ENCODE peak calls at places on chromosomes 12 and 14, in seven cellular contexts. One of them, this sample, is unnamed.

GRCh38 chr14:94392510-94392935 is 4.1 kb upstream of the SERPINA1 start:
- DNase-seq in HepG2: peak
- DNase-seq in body of pancreas: peak
- DNase-seq in GM12892: no peak
- DNase-seq in IMR-90: peak
- DNase-seq in transverse colon: no peak
- DNase-seq in right lobe of liver: peak
- DNase-seq in this sample: no peak

GRCh38 chr12:124686885-124687694 is 119.7 kb upstream of the NCOR2 start:
- DNase-seq in HepG2: no peak
- DNase-seq in body of pancreas: no peak
- DNase-seq in GM12892: no peak
- DNase-seq in IMR-90: no peak
- DNase-seq in transverse colon: no peak
- DNase-seq in right lobe of liver: no peak
- DNase-seq in this sample: no peak

GRCh38 chr12:67425394-67425793 is 156.2 kb downstream of the CAND1 start:
- DNase-seq in HepG2: no peak
- DNase-seq in body of pancreas: peak
- DNase-seq in GM12892: no peak
- DNase-seq in IMR-90: no peak
- DNase-seq in transverse colon: peak
- DNase-seq in right lobe of liver: no peak
- DNase-seq in this sample: no peak

GRCh38 chr12:104598342-104599271 is 141.9 kb downstream of the CHST11 start:
- DNase-seq in HepG2: no peak
- DNase-seq in body of pancreas: peak
- DNase-seq in GM12892: no peak
- DNase-seq in IMR-90: no peak
- DNase-seq in transverse colon: no peak
- DNase-seq in right lobe of liver: no peak
- DNase-seq in this sample: peak

GRCh38 chr12:79326225-79326624 is 364.5 kb downstream of the PAWR start:
- DNase-seq in HepG2: no peak
- DNase-seq in body of pancreas: no peak
- DNase-seq in GM12892: no peak
- DNase-seq in IMR-90: no peak
- DNase-seq in transverse colon: no peak
- DNase-seq in right lobe of liver: no peak
- DNase-seq in this sample: no peak

GRCh38 chr12:99686142-99686541 is 38.6 kb downstream of the GARIN6 start:
- DNase-seq in HepG2: no peak
- DNase-seq in body of pancreas: no peak
- DNase-seq in GM12892: no peak
- DNase-seq in IMR-90: no peak
- DNase-seq in transverse colon: no peak
- DNase-seq in right lobe of liver: no peak
- DNase-seq in this sample: no peak

GRCh38 chr14:66511849-66512248 is 3.9 kb downstream of the GPHN start:
- DNase-seq in HepG2: no peak
- DNase-seq in body of pancreas: no peak
- DNase-seq in GM12892: no peak
- DNase-seq in IMR-90: no peak
- DNase-seq in transverse colon: no peak
- DNase-seq in right lobe of liver: no peak
- DNase-seq in this sample: no peak

GRCh38 chr14:70080081-70080480 is 108.7 kb downstream of the SLC8A3 start:
- DNase-seq in HepG2: no peak
- DNase-seq in body of pancreas: no peak
- DNase-seq in GM12892: no peak
- DNase-seq in IMR-90: no peak
- DNase-seq in transverse colon: no peak
- DNase-seq in right lobe of liver: no peak
- DNase-seq in this sample: no peak

GRCh38 chr12:25830456-25830855 is 128.0 kb upstream of the RASSF8 start:
- DNase-seq in HepG2: no peak
- DNase-seq in body of pancreas: no peak
- DNase-seq in GM12892: no peak
- DNase-seq in IMR-90: no peak
- DNase-seq in transverse colon: no peak
- DNase-seq in right lobe of liver: no peak
- DNase-seq in this sample: no peak

GRCh38 chr12:43964966-43965365 is 129.1 kb downstream of the TMEM117 start:
- DNase-seq in HepG2: peak
- DNase-seq in body of pancreas: no peak
- DNase-seq in GM12892: no peak
- DNase-seq in IMR-90: peak
- DNase-seq in transverse colon: no peak
- DNase-seq in right lobe of liver: no peak
- DNase-seq in this sample: no peak

GRCh38 chr12:129750426-129750825 is 153.4 kb downstream of the TMEM132D start:
- DNase-seq in HepG2: no peak
- DNase-seq in body of pancreas: no peak
- DNase-seq in GM12892: no peak
- DNase-seq in IMR-90: no peak
- DNase-seq in transverse colon: no peak
- DNase-seq in right lobe of liver: no peak
- DNase-seq in this sample: no peak

GRCh38 chr14:50835280-50835679 is 4.3 kb upstream of the NIN start:
- DNase-seq in HepG2: peak
- DNase-seq in body of pancreas: no peak
- DNase-seq in GM12892: no peak
- DNase-seq in IMR-90: peak
- DNase-seq in transverse colon: no peak
- DNase-seq in right lobe of liver: no peak
- DNase-seq in this sample: no peak

GRCh38 chr14:65840786-65841185 is 428.3 kb downstream of the FUT8 start:
- DNase-seq in HepG2: no peak
- DNase-seq in body of pancreas: no peak
- DNase-seq in GM12892: no peak
- DNase-seq in IMR-90: peak
- DNase-seq in transverse colon: no peak
- DNase-seq in right lobe of liver: no peak
- DNase-seq in this sample: no peak

GRCh38 chr12:124520258-124520657 is 47.2 kb downstream of the NCOR2 start:
- DNase-seq in HepG2: peak
- DNase-seq in body of pancreas: peak
- DNase-seq in GM12892: no peak
- DNase-seq in IMR-90: peak
- DNase-seq in transverse colon: peak
- DNase-seq in right lobe of liver: peak
- DNase-seq in this sample: no peak

GRCh38 chr12:57808351-57808750 is 10.2 kb downstream of the AVIL start:
- DNase-seq in HepG2: no peak
- DNase-seq in body of pancreas: no peak
- DNase-seq in GM12892: no peak
- DNase-seq in IMR-90: no peak
- DNase-seq in transverse colon: no peak
- DNase-seq in right lobe of liver: no peak
- DNase-seq in this sample: no peak

GRCh38 chr12:52442600-52443061 is 8.5 kb upstream of the KRT75 start:
- DNase-seq in HepG2: no peak
- DNase-seq in body of pancreas: peak
- DNase-seq in GM12892: no peak
- DNase-seq in IMR-90: peak
- DNase-seq in transverse colon: no peak
- DNase-seq in right lobe of liver: no peak
- DNase-seq in this sample: no peak

GRCh38 chr12:53750812-53751335 is 905 bp downstream of the CISTR start:
- DNase-seq in HepG2: no peak
- DNase-seq in body of pancreas: peak
- DNase-seq in GM12892: peak
- DNase-seq in IMR-90: peak
- DNase-seq in transverse colon: peak
- DNase-seq in right lobe of liver: no peak
- DNase-seq in this sample: no peak

DNA sequence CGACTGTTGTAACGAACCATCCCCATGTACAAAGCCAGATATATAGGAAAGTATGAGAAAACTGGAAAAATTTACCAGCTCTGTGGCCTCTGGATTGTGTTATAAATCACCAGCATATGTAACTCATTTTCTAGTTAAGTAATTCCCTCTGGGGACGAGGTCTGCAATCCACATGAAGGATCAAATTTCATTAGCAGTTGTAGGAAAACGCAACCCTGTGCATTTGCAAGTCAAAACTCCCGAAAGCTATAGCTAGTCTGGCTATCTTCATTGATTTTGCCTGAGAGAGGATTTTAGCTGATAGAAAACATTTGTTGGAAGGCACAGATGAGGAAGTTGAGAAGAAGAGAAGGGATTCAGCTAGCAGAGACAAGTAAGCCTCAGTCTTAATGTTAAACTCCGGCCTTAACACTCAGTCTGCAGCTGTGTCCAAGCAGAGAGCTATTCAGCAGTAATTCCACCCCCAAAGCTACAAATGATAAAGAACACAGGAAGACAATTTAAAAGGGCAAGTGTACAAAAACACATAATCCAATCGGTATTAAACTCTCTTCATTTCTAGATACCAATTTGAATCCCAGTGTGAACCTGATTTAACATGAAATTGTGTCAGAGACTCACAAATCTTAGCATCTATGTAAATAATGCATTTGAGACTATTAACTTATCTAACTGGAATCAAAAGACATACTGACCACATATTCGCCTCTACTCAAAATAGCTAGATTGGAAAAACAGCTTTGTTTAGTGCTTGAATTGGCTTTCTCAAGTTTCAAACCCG is 54.2 kb upstream of the CERS5 start:
- DNase-seq in HepG2: no peak
- DNase-seq in body of pancreas: peak
- DNase-seq in GM12892: no peak
- DNase-seq in IMR-90: peak
- DNase-seq in transverse colon: no peak
- DNase-seq in right lobe of liver: no peak
- DNase-seq in this sample: no peak
- TF ChIP-seq POLR2A in HepG2: no peak
- TF ChIP-seq POLR2A in body of pancreas: no peak
- TF ChIP-seq POLR2A in GM12892: peak
- TF ChIP-seq POLR2A in IMR-90: peak
- TF ChIP-seq POLR2A in transverse colon: no peak
- TF ChIP-seq POLR2A in right lobe of liver: no peak
- TF ChIP-seq POLR2A in this sample: no peak

DNA sequence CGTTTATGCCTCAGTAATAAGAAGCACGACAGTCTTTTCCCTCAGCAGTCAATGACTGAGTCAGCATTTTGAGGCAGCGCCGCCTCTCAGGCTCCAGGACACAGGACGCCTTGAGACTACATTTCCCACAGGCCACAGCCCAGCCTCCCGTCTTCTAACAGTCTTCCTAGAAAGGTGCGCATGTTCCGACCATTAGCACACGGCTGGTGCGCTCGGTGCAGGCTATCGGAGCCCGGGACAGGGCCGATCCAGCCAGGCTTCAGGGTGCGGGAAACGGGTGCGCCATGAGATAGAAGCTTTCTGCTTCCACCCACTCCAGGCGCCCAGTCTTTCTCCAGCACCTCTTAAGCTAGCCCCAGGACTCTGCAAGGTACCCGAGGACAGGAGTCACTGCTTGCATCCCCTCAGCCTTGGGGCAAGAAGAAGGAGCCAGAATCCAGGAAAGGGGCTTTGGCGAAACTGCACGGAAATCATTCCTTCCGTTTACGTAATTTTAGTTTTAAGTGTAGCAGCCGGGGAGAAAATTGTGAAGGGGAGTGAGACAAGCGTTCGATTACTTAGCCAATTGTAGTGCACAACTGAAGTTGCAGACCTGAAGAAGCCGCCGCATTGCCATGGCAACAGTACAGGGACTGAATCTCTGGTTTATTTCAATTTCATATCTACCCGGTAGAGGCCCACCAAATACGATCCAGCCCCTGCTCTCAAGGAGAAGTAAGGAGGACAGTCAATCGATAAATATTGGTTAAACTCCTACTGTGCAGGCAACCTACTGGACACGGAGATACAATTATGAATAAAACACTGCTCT is 53.9 kb downstream of the ZNF641 start:
- DNase-seq in HepG2: no peak
- DNase-seq in body of pancreas: peak
- DNase-seq in GM12892: no peak
- DNase-seq in IMR-90: peak
- DNase-seq in transverse colon: peak
- DNase-seq in right lobe of liver: peak
- DNase-seq in this sample: peak
- TF ChIP-seq POLR2A in HepG2: no peak
- TF ChIP-seq POLR2A in body of pancreas: peak
- TF ChIP-seq POLR2A in GM12892: no peak
- TF ChIP-seq POLR2A in IMR-90: no peak
- TF ChIP-seq POLR2A in transverse colon: no peak
- TF ChIP-seq POLR2A in right lobe of liver: peak
- TF ChIP-seq POLR2A in this sample: no peak

GRCh38 chr12:27460471-27460978 is 14.0 kb downstream of the SMCO2 start:
- DNase-seq in HepG2: no peak
- DNase-seq in body of pancreas: no peak
- DNase-seq in GM12892: no peak
- DNase-seq in IMR-90: peak
- DNase-seq in transverse colon: peak
- DNase-seq in right lobe of liver: no peak
- DNase-seq in this sample: no peak

GRCh38 chr12:27462851-27463250 is 16.3 kb downstream of the SMCO2 start:
- DNase-seq in HepG2: no peak
- DNase-seq in body of pancreas: no peak
- DNase-seq in GM12892: no peak
- DNase-seq in IMR-90: no peak
- DNase-seq in transverse colon: no peak
- DNase-seq in right lobe of liver: no peak
- DNase-seq in this sample: no peak

GRCh38 chr12:27467641-27468040 is 21.1 kb downstream of the SMCO2 start:
- DNase-seq in HepG2: no peak
- DNase-seq in body of pancreas: no peak
- DNase-seq in GM12892: no peak
- DNase-seq in IMR-90: no peak
- DNase-seq in transverse colon: no peak
- DNase-seq in right lobe of liver: no peak
- DNase-seq in this sample: no peak

GRCh38 chr12:27463826-27464554 is 17.5 kb downstream of the SMCO2 start:
- DNase-seq in HepG2: no peak
- DNase-seq in body of pancreas: peak
- DNase-seq in GM12892: no peak
- DNase-seq in IMR-90: peak
- DNase-seq in transverse colon: no peak
- DNase-seq in right lobe of liver: no peak
- DNase-seq in this sample: no peak

GRCh38 chr12:27462151-27462694 is 15.7 kb downstream of the SMCO2 start:
- DNase-seq in HepG2: no peak
- DNase-seq in body of pancreas: no peak
- DNase-seq in GM12892: no peak
- DNase-seq in IMR-90: peak
- DNase-seq in transverse colon: no peak
- DNase-seq in right lobe of liver: no peak
- DNase-seq in this sample: no peak
- TF ChIP-seq POLR2A in HepG2: no peak
- TF ChIP-seq POLR2A in body of pancreas: no peak
- TF ChIP-seq POLR2A in GM12892: no peak
- TF ChIP-seq POLR2A in IMR-90: no peak
- TF ChIP-seq POLR2A in transverse colon: no peak
- TF ChIP-seq POLR2A in right lobe of liver: no peak
- TF ChIP-seq POLR2A in this sample: no peak

DNA sequence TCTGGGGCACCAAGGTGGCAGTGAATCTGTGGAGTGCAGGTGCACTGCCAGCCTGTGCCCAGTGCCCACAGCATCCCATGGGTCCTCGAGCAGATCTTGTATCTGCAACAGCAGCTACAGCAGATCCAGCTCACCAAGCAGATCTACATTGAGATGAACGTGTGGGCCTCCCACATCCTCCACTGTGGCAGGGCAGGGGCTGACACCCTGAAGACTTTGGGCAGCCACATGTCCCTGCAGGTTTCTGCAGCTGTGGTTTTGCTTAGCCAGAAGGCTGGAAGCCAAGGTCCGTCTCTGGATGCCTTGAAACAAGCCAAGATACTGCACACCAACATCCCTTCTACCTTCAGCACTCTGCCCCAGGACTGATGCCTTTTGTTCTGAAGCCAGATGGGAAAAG is 338.8 kb upstream of the OR4E1 start:
- DNase-seq in HepG2: no peak
- DNase-seq in body of pancreas: no peak
- DNase-seq in GM12892: no peak
- DNase-seq in IMR-90: no peak
- DNase-seq in transverse colon: no peak
- DNase-seq in right lobe of liver: no peak
- DNase-seq in this sample: no peak
- TF ChIP-seq POLR2A in HepG2: no peak
- TF ChIP-seq POLR2A in body of pancreas: no peak
- TF ChIP-seq POLR2A in GM12892: no peak
- TF ChIP-seq POLR2A in IMR-90: no peak
- TF ChIP-seq POLR2A in transverse colon: no peak
- TF ChIP-seq POLR2A in right lobe of liver: no peak
- TF ChIP-seq POLR2A in this sample: no peak

This sample was measured in erythroblast.